ENCODE peak calls at places on chromosomes 3 and 15, in seven cellular contexts. One of them, this sample, is unnamed. For H3K27me3, the result is how much of the 10 kb centered on the place peaks cover.

GRCh38 chr15:100903191-100903590 is 16.0 kb upstream of the LRRK1 start:
- DNase-seq in tibial nerve: no peak
- DNase-seq in CD8-positive, alpha-beta T cell: no peak
- DNase-seq in GM06990: no peak
- DNase-seq in fibroblast of lung: no peak
- DNase-seq in lung: no peak
- DNase-seq in pancreas: no peak
- DNase-seq in this sample: peak

GRCh38 chr15:86877171-86877631 is 797.5 kb downstream of the AGBL1 start:
- DNase-seq in tibial nerve: no peak
- DNase-seq in CD8-positive, alpha-beta T cell: no peak
- DNase-seq in GM06990: no peak
- DNase-seq in fibroblast of lung: no peak
- DNase-seq in lung: no peak
- DNase-seq in pancreas: no peak
- DNase-seq in this sample: no peak

GRCh38 chr3:186930143-186930638 is at the start of gene ST6GAL1:
- DNase-seq in tibial nerve: no peak
- DNase-seq in CD8-positive, alpha-beta T cell: peak
- DNase-seq in GM06990: peak
- DNase-seq in fibroblast of lung: peak
- DNase-seq in lung: peak
- DNase-seq in pancreas: peak
- DNase-seq in this sample: peak

GRCh38 chr3:13018561-13019242 is 54.5 kb downstream of the IQSEC1 start:
- DNase-seq in tibial nerve: no peak
- DNase-seq in CD8-positive, alpha-beta T cell: no peak
- DNase-seq in GM06990: no peak
- DNase-seq in fibroblast of lung: no peak
- DNase-seq in lung: no peak
- DNase-seq in pancreas: no peak
- DNase-seq in this sample: no peak

GRCh38 chr3:45635475-45636256 is 41.1 kb downstream of the LIMD1 start:
- DNase-seq in tibial nerve: no peak
- DNase-seq in CD8-positive, alpha-beta T cell: no peak
- DNase-seq in GM06990: no peak
- DNase-seq in fibroblast of lung: peak
- DNase-seq in lung: peak
- DNase-seq in pancreas: no peak
- DNase-seq in this sample: peak

GRCh38 chr15:59528429-59528828 is 83.2 kb upstream of the GCNT3 start:
- DNase-seq in tibial nerve: no peak
- DNase-seq in CD8-positive, alpha-beta T cell: no peak
- DNase-seq in GM06990: no peak
- DNase-seq in fibroblast of lung: no peak
- DNase-seq in lung: no peak
- DNase-seq in pancreas: no peak
- DNase-seq in this sample: no peak

GRCh38 chr3:59128685-59129084 is 78.9 kb upstream of the CFAP20DC start:
- DNase-seq in tibial nerve: no peak
- DNase-seq in CD8-positive, alpha-beta T cell: no peak
- DNase-seq in GM06990: no peak
- DNase-seq in fibroblast of lung: no peak
- DNase-seq in lung: no peak
- DNase-seq in pancreas: no peak
- DNase-seq in this sample: no peak

GRCh38 chr3:186525369-186526255 is 18.6 kb downstream of the CRYGS start:
- DNase-seq in tibial nerve: no peak
- DNase-seq in CD8-positive, alpha-beta T cell: no peak
- DNase-seq in GM06990: no peak
- DNase-seq in fibroblast of lung: no peak
- DNase-seq in lung: no peak
- DNase-seq in pancreas: no peak
- DNase-seq in this sample: no peak

GRCh38 chr3:60294181-60294580 is 957.1 kb downstream of the FHIT start:
- DNase-seq in tibial nerve: no peak
- DNase-seq in CD8-positive, alpha-beta T cell: no peak
- DNase-seq in GM06990: peak
- DNase-seq in fibroblast of lung: peak
- DNase-seq in lung: no peak
- DNase-seq in pancreas: no peak
- DNase-seq in this sample: peak

GRCh38 chr15:25052191-25052999 is 97.6 kb downstream of the SNRPN start:
- DNase-seq in tibial nerve: no peak
- DNase-seq in CD8-positive, alpha-beta T cell: no peak
- DNase-seq in GM06990: no peak
- DNase-seq in fibroblast of lung: no peak
- DNase-seq in lung: peak
- DNase-seq in pancreas: no peak
- DNase-seq in this sample: no peak

GRCh38 chr3:12440927-12441326 is 43.4 kb upstream of the TSEN2 start:
- DNase-seq in tibial nerve: no peak
- DNase-seq in CD8-positive, alpha-beta T cell: no peak
- DNase-seq in GM06990: no peak
- DNase-seq in fibroblast of lung: peak
- DNase-seq in lung: peak
- DNase-seq in pancreas: peak
- DNase-seq in this sample: peak

GRCh38 chr3:110542552-110543164 is 529.0 kb upstream of the NECTIN3 start:
- DNase-seq in tibial nerve: no peak
- DNase-seq in CD8-positive, alpha-beta T cell: no peak
- DNase-seq in GM06990: no peak
- DNase-seq in fibroblast of lung: peak
- DNase-seq in lung: no peak
- DNase-seq in pancreas: no peak
- DNase-seq in this sample: peak

GRCh38 chr15:65344909-65345275 is 32.9 kb downstream of the IGDCC3 start:
- DNase-seq in tibial nerve: no peak
- DNase-seq in CD8-positive, alpha-beta T cell: no peak
- DNase-seq in GM06990: no peak
- DNase-seq in fibroblast of lung: no peak
- DNase-seq in lung: no peak
- DNase-seq in pancreas: no peak
- DNase-seq in this sample: no peak

GRCh38 chr3:24341668-24342067 is 153.0 kb downstream of the THRB start:
- DNase-seq in tibial nerve: no peak
- DNase-seq in CD8-positive, alpha-beta T cell: no peak
- DNase-seq in GM06990: no peak
- DNase-seq in fibroblast of lung: no peak
- DNase-seq in lung: no peak
- DNase-seq in pancreas: no peak
- DNase-seq in this sample: no peak

GRCh38 chr3:101685870-101686307 is 629 bp downstream of the RPL24 start:
- DNase-seq in tibial nerve: no peak
- DNase-seq in CD8-positive, alpha-beta T cell: no peak
- DNase-seq in GM06990: no peak
- DNase-seq in fibroblast of lung: no peak
- DNase-seq in lung: no peak
- DNase-seq in pancreas: no peak
- DNase-seq in this sample: no peak

GRCh38 chr15:84921121-84921520 is 36.7 kb downstream of the SLC28A1 start:
- DNase-seq in tibial nerve: no peak
- DNase-seq in CD8-positive, alpha-beta T cell: no peak
- DNase-seq in GM06990: no peak
- DNase-seq in fibroblast of lung: no peak
- DNase-seq in lung: no peak
- DNase-seq in pancreas: no peak
- DNase-seq in this sample: peak

GRCh38 chr15:84928843-84929168 is 44.3 kb downstream of the SLC28A1 start:
- DNase-seq in tibial nerve: no peak
- DNase-seq in CD8-positive, alpha-beta T cell: no peak
- DNase-seq in GM06990: no peak
- DNase-seq in fibroblast of lung: no peak
- DNase-seq in lung: no peak
- DNase-seq in pancreas: no peak
- DNase-seq in this sample: no peak

GRCh38 chr15:84925906-84926305 is 41.4 kb downstream of the SLC28A1 start:
- DNase-seq in tibial nerve: no peak
- DNase-seq in CD8-positive, alpha-beta T cell: no peak
- DNase-seq in GM06990: no peak
- DNase-seq in fibroblast of lung: no peak
- DNase-seq in lung: no peak
- DNase-seq in pancreas: no peak
- DNase-seq in this sample: no peak

GRCh38 chr15:84926491-84927220 is 42.2 kb downstream of the SLC28A1 start:
- DNase-seq in tibial nerve: no peak
- DNase-seq in CD8-positive, alpha-beta T cell: no peak
- DNase-seq in GM06990: no peak
- DNase-seq in fibroblast of lung: no peak
- DNase-seq in lung: no peak
- DNase-seq in pancreas: no peak
- DNase-seq in this sample: no peak

DNA sequence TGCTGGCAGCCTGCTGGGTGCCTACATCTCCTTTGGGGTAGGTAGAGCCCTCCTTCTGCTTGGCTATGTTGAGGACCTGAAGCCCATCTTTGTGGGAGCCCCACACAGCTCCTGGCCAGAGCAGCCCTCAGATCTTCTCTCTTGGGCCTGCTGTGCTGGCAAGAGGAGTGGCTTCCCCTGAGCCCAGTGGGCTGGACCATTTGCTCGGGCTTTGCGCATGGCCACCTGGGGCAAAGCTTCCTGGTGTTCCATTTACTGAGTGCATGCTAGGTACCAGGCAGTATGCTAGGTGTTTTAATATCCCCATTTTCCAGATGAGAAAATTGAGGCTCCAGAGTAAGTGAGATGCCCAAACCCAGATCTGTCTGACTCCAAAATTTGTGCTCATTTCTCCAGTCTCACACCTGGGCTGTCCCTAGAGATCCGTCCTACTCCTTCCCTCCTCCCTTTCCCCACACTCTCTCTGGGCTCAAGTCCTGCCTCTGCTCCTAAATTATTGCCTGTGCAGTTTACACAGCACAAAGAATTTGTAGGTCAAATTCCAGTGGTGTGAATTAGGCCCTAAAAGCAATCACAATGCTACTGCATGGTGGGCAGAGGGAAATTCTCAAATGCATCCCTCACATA is 39.7 kb downstream of the SLC28A1 start:
- DNase-seq in tibial nerve: no peak
- DNase-seq in CD8-positive, alpha-beta T cell: no peak
- DNase-seq in GM06990: no peak
- DNase-seq in fibroblast of lung: no peak
- DNase-seq in lung: no peak
- DNase-seq in pancreas: no peak
- DNase-seq in this sample: no peak
- H3K4me3 ChIP-seq in tibial nerve: no peak
- H3K4me3 ChIP-seq in CD8-positive, alpha-beta T cell: no peak
- H3K4me3 ChIP-seq in GM06990: no peak
- H3K4me3 ChIP-seq in fibroblast of lung: no peak
- H3K4me3 ChIP-seq in lung: no peak
- H3K4me3 ChIP-seq in pancreas: no peak
- H3K4me3 ChIP-seq in this sample: no peak

DNA sequence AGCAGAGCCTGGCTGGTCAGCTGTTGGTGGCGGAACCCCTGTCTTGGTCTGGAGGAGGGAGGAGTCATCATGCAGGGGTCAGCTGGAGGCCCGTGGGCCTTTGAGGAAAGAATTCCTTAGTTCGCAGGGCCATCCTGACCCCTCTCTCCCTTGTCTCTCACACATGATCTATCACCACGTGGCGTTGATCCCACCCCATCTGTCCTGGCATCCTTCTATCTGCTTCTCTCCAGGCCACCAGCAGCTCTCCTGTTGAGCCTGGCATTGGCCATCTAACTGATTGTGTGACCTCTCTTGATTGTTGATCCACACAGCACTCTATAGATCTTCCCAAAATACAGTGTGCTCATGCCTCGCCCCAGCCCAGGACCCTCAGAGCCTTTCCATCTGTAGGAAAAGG is 149.5 kb downstream of the RPLP1 start:
- DNase-seq in tibial nerve: no peak
- DNase-seq in CD8-positive, alpha-beta T cell: no peak
- DNase-seq in GM06990: no peak
- DNase-seq in fibroblast of lung: no peak
- DNase-seq in lung: no peak
- DNase-seq in pancreas: no peak
- DNase-seq in this sample: no peak
- H3K27me3 ChIP-seq in tibial nerve: under half
- H3K27me3 ChIP-seq in CD8-positive, alpha-beta T cell: under half
- H3K27me3 ChIP-seq in GM06990: under half
- H3K27me3 ChIP-seq in fibroblast of lung: under half
- H3K27me3 ChIP-seq in lung: under half
- H3K27me3 ChIP-seq in pancreas: under half
- H3K27me3 ChIP-seq in this sample: half or more

DNA sequence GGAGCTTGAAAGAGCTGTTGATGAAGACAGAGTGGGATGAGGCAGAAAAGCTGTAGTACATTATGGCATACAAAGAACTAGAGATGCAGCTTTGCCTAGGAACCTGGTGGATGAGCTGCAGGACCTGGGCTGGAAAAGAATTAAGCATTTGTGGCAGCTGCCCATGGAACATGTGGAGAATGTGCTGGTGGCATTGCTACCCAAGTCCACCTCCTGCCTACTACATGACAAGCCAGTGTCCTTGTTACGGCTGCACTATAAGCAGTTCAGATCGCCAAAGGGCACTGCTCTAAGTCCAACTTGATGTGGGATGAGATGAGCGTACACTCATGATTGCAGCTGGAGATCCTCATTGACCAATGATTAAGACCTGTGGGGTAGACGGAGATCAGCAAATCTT is 81.1 kb upstream of the ADPGK start:
- DNase-seq in tibial nerve: no peak
- DNase-seq in CD8-positive, alpha-beta T cell: no peak
- DNase-seq in GM06990: no peak
- DNase-seq in fibroblast of lung: no peak
- DNase-seq in lung: no peak
- DNase-seq in pancreas: no peak
- DNase-seq in this sample: no peak
- H3K4me3 ChIP-seq in tibial nerve: no peak
- H3K4me3 ChIP-seq in CD8-positive, alpha-beta T cell: no peak
- H3K4me3 ChIP-seq in GM06990: no peak
- H3K4me3 ChIP-seq in fibroblast of lung: no peak
- H3K4me3 ChIP-seq in lung: no peak
- H3K4me3 ChIP-seq in pancreas: no peak
- H3K4me3 ChIP-seq in this sample: no peak

DNA sequence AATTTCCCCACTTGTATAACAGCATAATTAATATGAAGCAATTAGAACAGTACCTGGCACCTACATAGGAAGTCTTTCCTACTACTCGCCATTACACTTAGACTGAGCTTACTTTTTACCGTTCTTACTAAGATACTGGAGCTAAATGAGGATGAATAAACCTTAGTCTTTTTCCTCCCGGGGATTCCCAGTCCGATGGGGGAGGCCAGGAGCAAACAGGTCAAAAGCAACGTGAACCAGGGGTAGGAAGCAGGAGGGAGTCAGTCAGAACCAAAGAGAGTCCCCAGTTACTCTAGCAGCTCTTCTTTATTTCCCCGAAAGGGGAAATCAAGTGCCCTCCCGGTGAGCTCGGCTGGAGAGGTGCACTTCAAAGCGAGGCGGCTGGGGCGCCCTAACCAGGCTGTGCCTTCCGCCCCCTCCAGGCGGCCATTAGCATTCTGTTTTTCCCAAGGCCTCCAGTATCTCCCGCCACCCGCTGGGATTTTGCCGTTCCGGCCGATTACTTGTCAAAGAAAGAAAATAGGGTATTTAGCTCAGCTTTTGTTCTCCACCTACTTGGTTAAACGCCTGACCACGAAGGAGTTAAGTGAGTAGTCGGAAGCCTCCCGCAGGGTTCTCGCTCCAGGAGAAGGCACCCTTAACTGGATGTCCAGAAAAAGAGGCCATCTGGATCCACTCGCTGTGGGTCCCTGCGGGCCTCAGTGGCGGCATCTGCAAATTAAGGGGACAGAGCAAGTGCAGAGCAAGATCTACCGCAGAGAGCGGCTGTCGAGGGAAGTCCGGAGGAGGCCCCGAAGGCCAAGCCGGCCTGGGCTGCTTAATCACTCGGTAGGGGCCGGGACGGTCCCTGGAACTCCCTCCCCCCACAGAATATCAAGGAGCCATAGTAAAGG is 6.3 kb upstream of the EOMES start:
- DNase-seq in tibial nerve: no peak
- DNase-seq in CD8-positive, alpha-beta T cell: no peak
- DNase-seq in GM06990: no peak
- DNase-seq in fibroblast of lung: no peak
- DNase-seq in lung: no peak
- DNase-seq in pancreas: no peak
- DNase-seq in this sample: no peak
- H3K27me3 ChIP-seq in tibial nerve: half or more
- H3K27me3 ChIP-seq in CD8-positive, alpha-beta T cell: half or more
- H3K27me3 ChIP-seq in GM06990: under half
- H3K27me3 ChIP-seq in fibroblast of lung: half or more
- H3K27me3 ChIP-seq in lung: under half
- H3K27me3 ChIP-seq in pancreas: under half
- H3K27me3 ChIP-seq in this sample: half or more